ENCODE peak calls at places on chromosomes 2 and 18, in eight cellular contexts. One of them, this sample, is unnamed.

GRCh38 chr2:5236308-5236707 is 455.9 kb upstream of the SOX11 start:
- DNase-seq in fibroblast of the aortic adventitia: no peak
- DNase-seq in IMR-90: no peak
- DNase-seq in GM06990: no peak
- DNase-seq in heart right ventricle: no peak
- DNase-seq in endothelial cell: no peak
- DNase-seq in fibroblast of lung: no peak
- DNase-seq in right atrium auricular region: no peak
- DNase-seq in this sample: no peak

GRCh38 chr2:100817388-100817985 is 2.5 kb upstream of the NPAS2 start:
- DNase-seq in fibroblast of the aortic adventitia: no peak
- DNase-seq in GM06990: no peak
- DNase-seq in IMR-90: no peak
- DNase-seq in fibroblast of lung: no peak
- DNase-seq in right atrium auricular region: no peak
- DNase-seq in heart right ventricle: no peak
- DNase-seq in endothelial cell: no peak
- DNase-seq in this sample: peak

GRCh38 chr18:34995746-34996145 is 45.5 kb upstream of the MAPRE2 start:
- DNase-seq in GM06990: no peak
- DNase-seq in fibroblast of lung: no peak
- DNase-seq in fibroblast of the aortic adventitia: no peak
- DNase-seq in IMR-90: no peak
- DNase-seq in right atrium auricular region: no peak
- DNase-seq in heart right ventricle: no peak
- DNase-seq in endothelial cell: no peak
- DNase-seq in this sample: peak

GRCh38 chr18:56210466-56210865 is 427.9 kb downstream of the TXNL1 start:
- DNase-seq in GM06990: no peak
- DNase-seq in heart right ventricle: no peak
- DNase-seq in fibroblast of the aortic adventitia: no peak
- DNase-seq in right atrium auricular region: no peak
- DNase-seq in IMR-90: no peak
- DNase-seq in fibroblast of lung: no peak
- DNase-seq in endothelial cell: no peak
- DNase-seq in this sample: no peak

GRCh38 chr2:188159484-188159883 is 132.2 kb upstream of the GULP1 start:
- DNase-seq in fibroblast of lung: no peak
- DNase-seq in endothelial cell: no peak
- DNase-seq in heart right ventricle: no peak
- DNase-seq in GM06990: no peak
- DNase-seq in fibroblast of the aortic adventitia: peak
- DNase-seq in IMR-90: no peak
- DNase-seq in right atrium auricular region: no peak
- DNase-seq in this sample: no peak

GRCh38 chr2:43185146-43185545 is 41.3 kb downstream of the ZFP36L2 start:
- DNase-seq in IMR-90: peak
- DNase-seq in right atrium auricular region: no peak
- DNase-seq in fibroblast of lung: peak
- DNase-seq in heart right ventricle: no peak
- DNase-seq in endothelial cell: no peak
- DNase-seq in GM06990: no peak
- DNase-seq in fibroblast of the aortic adventitia: no peak
- DNase-seq in this sample: no peak

GRCh38 chr2:68319397-68320117 is at the start of gene CNRIP1:
- DNase-seq in IMR-90: peak
- DNase-seq in heart right ventricle: peak
- DNase-seq in GM06990: no peak
- DNase-seq in fibroblast of lung: peak
- DNase-seq in right atrium auricular region: peak
- DNase-seq in fibroblast of the aortic adventitia: peak
- DNase-seq in endothelial cell: peak
- DNase-seq in this sample: peak

GRCh38 chr2:151111599-151112278 is 149.9 kb downstream of the RBM43 start:
- DNase-seq in fibroblast of lung: peak
- DNase-seq in right atrium auricular region: no peak
- DNase-seq in heart right ventricle: no peak
- DNase-seq in IMR-90: peak
- DNase-seq in endothelial cell: no peak
- DNase-seq in fibroblast of the aortic adventitia: peak
- DNase-seq in GM06990: no peak
- DNase-seq in this sample: peak

GRCh38 chr2:113770929-113771328 is 14.5 kb upstream of the SLC35F5 start:
- DNase-seq in heart right ventricle: no peak
- DNase-seq in endothelial cell: no peak
- DNase-seq in GM06990: no peak
- DNase-seq in fibroblast of lung: no peak
- DNase-seq in IMR-90: no peak
- DNase-seq in fibroblast of the aortic adventitia: no peak
- DNase-seq in right atrium auricular region: no peak
- DNase-seq in this sample: no peak

GRCh38 chr2:193333539-193333938 is 1138.8 kb upstream of the TMEFF2 start:
- DNase-seq in GM06990: no peak
- DNase-seq in endothelial cell: no peak
- DNase-seq in fibroblast of lung: no peak
- DNase-seq in right atrium auricular region: no peak
- DNase-seq in fibroblast of the aortic adventitia: no peak
- DNase-seq in IMR-90: no peak
- DNase-seq in heart right ventricle: no peak
- DNase-seq in this sample: no peak

GRCh38 chr2:85445316-85446295 is 27.1 kb downstream of the SH2D6 start:
- DNase-seq in fibroblast of the aortic adventitia: peak
- DNase-seq in IMR-90: peak
- DNase-seq in GM06990: no peak
- DNase-seq in endothelial cell: no peak
- DNase-seq in right atrium auricular region: no peak
- DNase-seq in heart right ventricle: peak
- DNase-seq in fibroblast of lung: peak
- DNase-seq in this sample: peak

GRCh38 chr2:33457588-33458247 is 18.7 kb upstream of the RASGRP3 start:
- DNase-seq in IMR-90: no peak
- DNase-seq in right atrium auricular region: no peak
- DNase-seq in heart right ventricle: no peak
- DNase-seq in fibroblast of lung: peak
- DNase-seq in endothelial cell: no peak
- DNase-seq in fibroblast of the aortic adventitia: peak
- DNase-seq in GM06990: no peak
- DNase-seq in this sample: peak

GRCh38 chr2:63050186-63050915 is at the start of gene OTX1:
- DNase-seq in heart right ventricle: no peak
- DNase-seq in GM06990: peak
- DNase-seq in fibroblast of the aortic adventitia: peak
- DNase-seq in right atrium auricular region: no peak
- DNase-seq in fibroblast of lung: peak
- DNase-seq in IMR-90: peak
- DNase-seq in endothelial cell: peak
- DNase-seq in this sample: peak

GRCh38 chr2:207772081-207772843 is 2.6 kb upstream of the FZD5 start:
- DNase-seq in fibroblast of lung: peak
- DNase-seq in fibroblast of the aortic adventitia: peak
- DNase-seq in right atrium auricular region: no peak
- DNase-seq in IMR-90: no peak
- DNase-seq in endothelial cell: peak
- DNase-seq in GM06990: no peak
- DNase-seq in heart right ventricle: no peak
- DNase-seq in this sample: no peak

GRCh38 chr2:162211747-162212146 is 31.5 kb downstream of the FAP start:
- DNase-seq in right atrium auricular region: no peak
- DNase-seq in fibroblast of the aortic adventitia: no peak
- DNase-seq in endothelial cell: no peak
- DNase-seq in heart right ventricle: no peak
- DNase-seq in IMR-90: no peak
- DNase-seq in GM06990: no peak
- DNase-seq in fibroblast of lung: no peak
- DNase-seq in this sample: no peak

GRCh38 chr2:186848873-186849578 is at the start of gene ZSWIM2:
- DNase-seq in GM06990: peak
- DNase-seq in right atrium auricular region: peak
- DNase-seq in fibroblast of the aortic adventitia: peak
- DNase-seq in endothelial cell: peak
- DNase-seq in IMR-90: peak
- DNase-seq in fibroblast of lung: peak
- DNase-seq in heart right ventricle: peak
- DNase-seq in this sample: peak

GRCh38 chr2:18833941-18834340 is 244.6 kb upstream of the NT5C1B start:
- DNase-seq in fibroblast of lung: no peak
- DNase-seq in endothelial cell: no peak
- DNase-seq in heart right ventricle: no peak
- DNase-seq in fibroblast of the aortic adventitia: peak
- DNase-seq in GM06990: no peak
- DNase-seq in IMR-90: no peak
- DNase-seq in right atrium auricular region: no peak
- DNase-seq in this sample: no peak

GRCh38 chr2:144515694-144516416 is 4.1 kb downstream of the ZEB2 start:
- DNase-seq in GM06990: no peak
- DNase-seq in IMR-90: no peak
- DNase-seq in heart right ventricle: peak
- DNase-seq in right atrium auricular region: no peak
- DNase-seq in endothelial cell: peak
- DNase-seq in fibroblast of the aortic adventitia: peak
- DNase-seq in fibroblast of lung: peak
- DNase-seq in this sample: no peak

GRCh38 chr2:73033766-73034381 is 37.6 kb downstream of the SFXN5 start:
- DNase-seq in right atrium auricular region: no peak
- DNase-seq in fibroblast of lung: no peak
- DNase-seq in endothelial cell: no peak
- DNase-seq in IMR-90: no peak
- DNase-seq in GM06990: no peak
- DNase-seq in fibroblast of the aortic adventitia: no peak
- DNase-seq in heart right ventricle: no peak
- DNase-seq in this sample: peak

GRCh38 chr2:73034661-73035374 is 36.7 kb downstream of the SFXN5 start:
- DNase-seq in right atrium auricular region: no peak
- DNase-seq in GM06990: no peak
- DNase-seq in IMR-90: no peak
- DNase-seq in fibroblast of lung: no peak
- DNase-seq in heart right ventricle: no peak
- DNase-seq in fibroblast of the aortic adventitia: no peak
- DNase-seq in endothelial cell: no peak
- DNase-seq in this sample: no peak

GRCh38 chr2:73036779-73037165 is 34.7 kb downstream of the SFXN5 start:
- DNase-seq in fibroblast of the aortic adventitia: no peak
- DNase-seq in IMR-90: no peak
- DNase-seq in endothelial cell: no peak
- DNase-seq in heart right ventricle: no peak
- DNase-seq in GM06990: no peak
- DNase-seq in right atrium auricular region: no peak
- DNase-seq in fibroblast of lung: no peak
- DNase-seq in this sample: no peak

GRCh38 chr2:73037947-73038585 is 33.4 kb downstream of the SFXN5 start:
- DNase-seq in right atrium auricular region: no peak
- DNase-seq in heart right ventricle: no peak
- DNase-seq in IMR-90: no peak
- DNase-seq in endothelial cell: no peak
- DNase-seq in fibroblast of the aortic adventitia: no peak
- DNase-seq in GM06990: no peak
- DNase-seq in fibroblast of lung: no peak
- DNase-seq in this sample: peak

GRCh38 chr2:73035899-73036778 is 35.4 kb downstream of the SFXN5 start:
- DNase-seq in fibroblast of lung: no peak
- DNase-seq in IMR-90: no peak
- DNase-seq in endothelial cell: no peak
- DNase-seq in right atrium auricular region: no peak
- DNase-seq in heart right ventricle: no peak
- DNase-seq in GM06990: no peak
- DNase-seq in fibroblast of the aortic adventitia: no peak
- DNase-seq in this sample: no peak
- TF ChIP-seq CTCF in fibroblast of lung: no peak
- TF ChIP-seq CTCF in IMR-90: no peak
- TF ChIP-seq CTCF in endothelial cell: peak
- TF ChIP-seq CTCF in right atrium auricular region: no peak
- TF ChIP-seq CTCF in heart right ventricle: no peak
- TF ChIP-seq CTCF in GM06990: peak
- TF ChIP-seq CTCF in fibroblast of the aortic adventitia: no peak
- TF ChIP-seq CTCF in this sample: no peak

GRCh38 chr2:57453929-57454328 is 592.7 kb upstream of the VRK2 start:
- DNase-seq in fibroblast of lung: no peak
- DNase-seq in fibroblast of the aortic adventitia: no peak
- DNase-seq in heart right ventricle: no peak
- DNase-seq in IMR-90: no peak
- DNase-seq in right atrium auricular region: no peak
- DNase-seq in GM06990: no peak
- DNase-seq in endothelial cell: no peak
- DNase-seq in this sample: no peak
- TF ChIP-seq CTCF in fibroblast of lung: no peak
- TF ChIP-seq CTCF in fibroblast of the aortic adventitia: no peak
- TF ChIP-seq CTCF in heart right ventricle: no peak
- TF ChIP-seq CTCF in IMR-90: no peak
- TF ChIP-seq CTCF in right atrium auricular region: no peak
- TF ChIP-seq CTCF in GM06990: peak
- TF ChIP-seq CTCF in endothelial cell: no peak
- TF ChIP-seq CTCF in this sample: peak

DNA sequence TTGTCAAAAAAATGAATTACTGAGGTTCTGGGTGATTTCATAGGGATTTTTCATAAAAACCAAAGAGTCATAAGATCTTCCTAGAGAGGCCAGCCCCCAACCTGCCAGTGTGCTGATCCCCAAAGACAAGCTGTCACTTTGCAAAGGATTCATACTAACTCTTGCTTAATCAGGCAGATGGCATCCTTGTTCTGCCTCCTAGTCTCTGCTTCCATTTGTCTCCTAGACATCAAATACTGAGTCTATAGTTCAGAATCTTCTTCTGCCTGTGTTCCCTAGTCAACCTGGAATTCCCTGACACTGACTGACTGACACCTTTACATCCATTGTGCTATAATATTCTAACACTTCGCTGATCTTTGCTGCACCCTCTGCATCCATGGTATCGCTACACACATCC is 84.9 kb downstream of the SLC8A1 start:
- DNase-seq in endothelial cell: no peak
- DNase-seq in fibroblast of the aortic adventitia: no peak
- DNase-seq in GM06990: no peak
- DNase-seq in IMR-90: no peak
- DNase-seq in fibroblast of lung: no peak
- DNase-seq in heart right ventricle: no peak
- DNase-seq in right atrium auricular region: no peak
- DNase-seq in this sample: no peak
- TF ChIP-seq CTCF in endothelial cell: no peak
- TF ChIP-seq CTCF in fibroblast of the aortic adventitia: no peak
- TF ChIP-seq CTCF in GM06990: no peak
- TF ChIP-seq CTCF in IMR-90: no peak
- TF ChIP-seq CTCF in fibroblast of lung: no peak
- TF ChIP-seq CTCF in heart right ventricle: no peak
- TF ChIP-seq CTCF in right atrium auricular region: no peak
- TF ChIP-seq CTCF in this sample: no peak

DNA sequence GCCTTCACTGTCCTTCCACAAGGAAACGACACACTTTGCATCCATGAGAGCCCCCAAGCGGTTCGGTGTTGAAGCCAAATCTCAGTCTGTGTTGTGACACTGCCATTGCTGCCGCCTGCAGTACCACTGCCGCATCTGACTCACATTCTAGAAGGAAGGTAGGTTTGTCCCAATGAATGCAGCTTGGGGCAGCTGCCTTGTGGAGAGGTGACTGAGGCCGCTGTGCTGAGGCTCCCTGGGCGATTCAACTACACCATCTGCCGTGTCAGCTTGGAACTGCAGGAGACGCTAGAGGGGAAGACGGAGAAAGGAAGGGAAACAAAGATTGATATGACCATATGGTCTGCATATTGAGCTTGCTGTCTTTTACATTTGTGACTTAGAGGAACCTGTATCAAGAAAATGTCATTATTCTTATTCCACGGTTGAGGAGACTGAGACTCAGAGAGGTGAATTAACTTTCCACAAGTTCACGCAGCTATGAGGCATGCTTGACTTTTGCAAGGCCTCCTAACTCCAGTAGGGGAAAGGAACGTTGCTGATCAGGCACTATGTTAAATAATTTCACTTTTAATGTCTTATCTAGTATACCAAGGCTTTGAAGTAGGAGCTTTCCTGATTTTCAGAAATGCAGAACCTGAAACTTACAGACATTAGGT is 43.5 kb upstream of the LMAN1 start:
- DNase-seq in IMR-90: peak
- DNase-seq in fibroblast of the aortic adventitia: peak
- DNase-seq in heart right ventricle: peak
- DNase-seq in endothelial cell: peak
- DNase-seq in GM06990: peak
- DNase-seq in right atrium auricular region: no peak
- DNase-seq in fibroblast of lung: peak
- DNase-seq in this sample: peak
- TF ChIP-seq CTCF in IMR-90: peak
- TF ChIP-seq CTCF in fibroblast of the aortic adventitia: peak
- TF ChIP-seq CTCF in heart right ventricle: peak
- TF ChIP-seq CTCF in endothelial cell: peak
- TF ChIP-seq CTCF in GM06990: peak
- TF ChIP-seq CTCF in right atrium auricular region: peak
- TF ChIP-seq CTCF in fibroblast of lung: peak
- TF ChIP-seq CTCF in this sample: peak

This sample was measured in epithelial cell of esophagus.